ENCODE peak calls at places on chromosomes 13 and 19, in four cellular contexts. F, D, Q and U are unnamed samples.
A peak's percentile ranks its signal among the peaks of the same experiment; 100 is the strongest.

GRCh38 chr13:32428581-32429072 is 697 bp upstream of the N4BP2L1 start:
- DNase-seq in D (no peak), F (no peak), Q (no peak), U (no peak)

GRCh38 chr13:20921572-20921971 is 19.0 kb upstream of the XPO4 start:
- DNase-seq in Q (no peak), F (no peak), D (no peak), U (peak; percentile 21)

GRCh38 chr19:37909661-37910199 is 2.7 kb downstream of the SIPA1L3 start:
- DNase-seq in F (no peak), D (no peak), Q (no peak), U (no peak)

GRCh38 chr13:44238011-44238421 is 135.6 kb upstream of the SERP2 start:
- DNase-seq in Q (no peak), F (no peak), D (no peak), U (no peak)

GRCh38 chr19:6060600-6061391 is 49.5 kb downstream of the RFX2 start:
- DNase-seq in D (no peak), Q (no peak), F (peak; percentile 58), U (peak; percentile 41)

GRCh38 chr19:12749938-12750521 is 1.6 kb upstream of the BEST2 start:
- DNase-seq in F (peak; percentile 74), D (no peak), Q (no peak), U (no peak)

GRCh38 chr19:18655173-18655844 is 18.5 kb downstream of the KLHL26 start:
- DNase-seq in Q (no peak), F (no peak), D (no peak), U (no peak)

GRCh38 chr19:10113592-10113963 is 2.1 kb downstream of the P2RY11 start:
- DNase-seq in Q (peak; percentile 59), F (no peak), D (no peak), U (peak; percentile 47)

GRCh38 chr19:35162471-35163326 is 8.2 kb downstream of the FXYD5 start:
- DNase-seq in F (peak; percentile 55), Q (no peak), D (no peak), U (no peak)

GRCh38 chr19:2542341-2543069 is 66.6 kb downstream of the GADD45B start:
- DNase-seq in F (peak; percentile 91), D (no peak), Q (no peak), U (no peak)

GRCh38 chr19:20070691-20071090 is 7.1 kb upstream of the ZNF90 start:
- DNase-seq in D (no peak), Q (no peak), F (no peak), U (no peak)

GRCh38 chr19:53511933-53512374 is 26.0 kb upstream of the ZNF331 start:
- DNase-seq in Q (peak; percentile 49), F (peak; percentile 77), D (peak; percentile 45), U (no peak)

GRCh38 chr19:2337329-2337707 is 8.8 kb downstream of the SPPL2B start:
- DNase-seq in Q (peak; percentile 62), F (peak; percentile 72), D (peak; percentile 74), U (no peak)

GRCh38 chr13:51921790-51922740 is 60.3 kb downstream of the CCDC70 start:
- DNase-seq in D (no peak), F (no peak), Q (no peak), U (peak; percentile 26)

GRCh38 chr19:16366433-16367268 is 42.0 kb downstream of the KLF2 start:
- DNase-seq in D (no peak), Q (no peak), F (no peak), U (no peak)

GRCh38 chr19:45468159-45468651 is 409 bp downstream of the FOSB start:
- DNase-seq in F (peak; percentile 38), D (no peak), Q (peak; percentile 64), U (no peak)

GRCh38 chr13:97506511-97506910 is 72.5 kb downstream of the RAP2A start:
- DNase-seq in F (peak; percentile 89), D (no peak), Q (no peak), U (no peak)

GRCh38 chr13:112658807-112659206 is 31.0 kb upstream of the ATP11A start:
- DNase-seq in D (no peak), F (no peak), Q (no peak), U (no peak)

GRCh38 chr19:17394891-17395415 is 957 bp upstream of the CCDC194 start:
- DNase-seq in Q (no peak), D (no peak), F (peak; percentile 38), U (no peak)

GRCh38 chr13:98276486-98276885 is 99.4 kb upstream of the RNF113B start:
- DNase-seq in D (no peak), Q (no peak), F (peak; percentile 37), U (no peak)

GRCh38 chr19:41219924-41220567 is 1.0 kb downstream of the AXL start:
- DNase-seq in Q (peak; percentile 25), D (no peak), F (peak; percentile 61), U (no peak)

GRCh38 chr13:51221674-51222509 is at the start of gene FAM124A:
- DNase-seq in Q (peak; percentile 60), F (peak; percentile 23), D (peak; percentile 75), U (peak; percentile 57)